ENCODE peak calls at places on chromosomes 5 and 9, in eight cellular contexts. P is EL, D is LoVo, H is RWPE1, X is GM12891, C is GM12864, M is hippocampal formation, Q is ureter. V is an unnamed sample.

GRCh38 chr5:111584651-111585050 is 72.3 kb upstream of the STARD4 start:
- DNase-seq in P (peak; percentile 88), D (no peak), H (peak; percentile 61), X (no peak), C (no peak), M (no peak), Q (no peak), V (no peak)

GRCh38 chr5:114434396-114435219 is 72.7 kb downstream of the KCNN2 start:
- DNase-seq in P (no peak), D (no peak), H (no peak), X (no peak), C (no peak), M (no peak), Q (no peak), V (no peak)

GRCh38 chr9:86829496-86830046 is 117.7 kb downstream of the GAS1 start:
- DNase-seq in P (no peak), D (no peak), H (no peak), X (no peak), C (no peak), M (no peak), Q (no peak), V (no peak)

GRCh38 chr5:17340816-17341215 is 123.4 kb downstream of the BASP1 start:
- DNase-seq in P (peak; percentile 25), D (no peak), H (no peak), X (no peak), C (no peak), M (no peak), Q (no peak), V (peak; percentile 71)

GRCh38 chr9:83471223-83471622 is 67.0 kb downstream of the FRMD3 start:
- DNase-seq in P (no peak), D (no peak), H (no peak), X (no peak), C (no peak), M (no peak), Q (no peak), V (no peak)

GRCh38 chr5:61969347-61969746 is 336.7 kb upstream of the KIF2A start:
- DNase-seq in P (peak; percentile 66), D (no peak), H (peak; percentile 43), X (no peak), C (no peak), M (no peak), Q (no peak), V (no peak)

GRCh38 chr5:56211298-56211865 is 21.7 kb downstream of the ANKRD55 start:
- DNase-seq in P (peak; percentile 97), D (peak; percentile 44), H (peak; percentile 82), X (no peak), C (no peak), M (no peak), Q (no peak), V (peak; percentile 52)

GRCh38 chr9:6757988-6758417 is 230 bp downstream of the KDM4C start:
- DNase-seq in P (no peak), D (no peak), H (no peak), X (no peak), C (no peak), M (no peak), Q (peak; percentile 95), V (no peak)

GRCh38 chr5:128736567-128736966 is 198.5 kb upstream of the FBN2 start:
- DNase-seq in P (no peak), D (peak; percentile 53), H (peak; percentile 13), X (no peak), C (no peak), M (peak; percentile 43), Q (no peak), V (no peak)

GRCh38 chr9:11159318-11159862 is 546.6 kb upstream of the PTPRD start:
- DNase-seq in P (no peak), D (no peak), H (peak; percentile 13), X (no peak), C (no peak), M (no peak), Q (no peak), V (no peak)

GRCh38 chr5:133936611-133937015 is 31.8 kb downstream of the C5orf15 start:
- DNase-seq in P (no peak), D (no peak), H (no peak), X (no peak), C (no peak), M (no peak), Q (no peak), V (no peak)

GRCh38 chr5:1666221-1666620 is 133.4 kb downstream of the MRPL36 start:
- DNase-seq in P (no peak), D (no peak), H (no peak), X (no peak), C (no peak), M (no peak), Q (no peak), V (no peak)

GRCh38 chr9:74064702-74065101 is 432.4 kb upstream of the RORB start:
- DNase-seq in P (no peak), D (no peak), H (no peak), X (no peak), C (no peak), M (no peak), Q (no peak), V (no peak)

GRCh38 chr5:108529381-108529780 is 147.5 kb upstream of the FBXL17 start:
- DNase-seq in P (peak; percentile 2), D (no peak), H (no peak), X (no peak), C (no peak), M (no peak), Q (no peak), V (no peak)

GRCh38 chr9:8845376-8845775 is 1045.8 kb upstream of the DMAC1 start:
- DNase-seq in P (no peak), D (no peak), H (no peak), X (no peak), C (no peak), M (peak; percentile 49), Q (no peak), V (no peak)

GRCh38 chr5:1512541-1513291 is 11.0 kb downstream of the LPCAT1 start:
- DNase-seq in P (no peak), D (no peak), H (no peak), X (peak; percentile 6), C (no peak), M (no peak), Q (peak; percentile 30), V (no peak)